ENCODE peak calls at places on chromosomes 5 and 9, in five cellular contexts. M is BJ, A is M059J, W is GM03348, Y is T1000. E is an unnamed sample.

GRCh38 chr9:120526493-120526892 is 53.5 kb downstream of the CDK5RAP2 start:
- DNase-seq in M (no peak), A (no peak), W (no peak), Y (no peak), E (no peak)

GRCh38 chr9:126061575-126061974 is 265.1 kb upstream of the MVB12B start:
- DNase-seq in M (no peak), A (no peak), W (no peak), Y (no peak), E (no peak)

GRCh38 chr5:51960617-51961115 is 577.4 kb downstream of the ISL1 start:
- DNase-seq in M (peak; percentile 3), A (peak; percentile 0), W (no peak), Y (no peak), E (no peak)

GRCh38 chr9:92315456-92315855 is 9.7 kb downstream of the NOL8 start:
- DNase-seq in M (no peak), A (no peak), W (no peak), Y (no peak), E (no peak)

GRCh38 chr9:36960575-36960955 is 73.5 kb downstream of the PAX5 start:
- DNase-seq in M (no peak), A (no peak), W (no peak), Y (no peak), E (no peak)

GRCh38 chr5:82862247-82862646 is 214.9 kb downstream of the TMEM167A start:
- DNase-seq in M (no peak), A (no peak), W (no peak), Y (no peak), E (no peak)

GRCh38 chr9:131776473-131776872 is 36.6 kb upstream of the RAPGEF1 start:
- DNase-seq in M (no peak), A (peak; percentile 53), W (peak; percentile 67), Y (peak; percentile 4), E (no peak)

GRCh38 chr5:177116631-177117373 is 16.8 kb upstream of the NSD1 start:
- DNase-seq in M (no peak), A (no peak), W (peak; percentile 96), Y (no peak), E (peak; percentile 56)

GRCh38 chr5:110590187-110590586 is 136.3 kb downstream of the TMEM232 start:
- DNase-seq in M (no peak), A (peak; percentile 9), W (peak; percentile 13), Y (no peak), E (no peak)

GRCh38 chr9:109574061-109574882 is 76.2 kb upstream of the PTPN3 start:
- DNase-seq in M (peak; percentile 9), A (peak; percentile 71), W (peak; percentile 74), Y (peak; percentile 4), E (no peak)

GRCh38 chr5:54794437-54794970 is 190.9 kb downstream of the ESM1 start:
- DNase-seq in M (no peak), A (no peak), W (no peak), Y (no peak), E (no peak)

GRCh38 chr9:111897831-111898144 is 1.2 kb downstream of the UGCG start:
- DNase-seq in M (no peak), A (no peak), W (no peak), Y (no peak), E (no peak)

GRCh38 chr5:56514246-56514645 is 281.1 kb upstream of the ANKRD55 start:
- DNase-seq in M (no peak), A (peak; percentile 63), W (no peak), Y (no peak), E (no peak)

GRCh38 chr5:61496406-61497307 is 164.6 kb downstream of the ZSWIM6 start:
- DNase-seq in M (no peak), A (peak; percentile 2), W (peak; percentile 3), Y (no peak), E (no peak)

GRCh38 chr9:69186841-69187611 is 12.9 kb downstream of the TJP2 start:
- DNase-seq in M (no peak), A (peak; percentile 41), W (peak; percentile 49), Y (no peak), E (no peak)

GRCh38 chr5:147180751-147181150 is 54.1 kb upstream of the STK32A start:
- DNase-seq in M (no peak), A (no peak), W (no peak), Y (no peak), E (no peak)

GRCh38 chr5:56588636-56589485 is 226.5 kb upstream of the MAP3K1 start:
- DNase-seq in M (no peak), A (no peak), W (no peak), Y (no peak), E (peak; percentile 62)

GRCh38 chr9:75053869-75054268 is 25.8 kb upstream of the CARNMT1 start:
- DNase-seq in M (no peak), A (no peak), W (no peak), Y (no peak), E (peak; percentile 12)

GRCh38 chr9:4315582-4316215 is 15.8 kb upstream of the GLIS3 start:
- DNase-seq in M (no peak), A (peak; percentile 76), W (peak; percentile 74), Y (peak; percentile 15), E (no peak)

GRCh38 chr5:72494700-72495124 is 12.5 kb downstream of the ZNF366 start:
- DNase-seq in M (no peak), A (no peak), W (peak; percentile 60), Y (no peak), E (no peak)

GRCh38 chr5:14790220-14790619 is 81.4 kb downstream of the ANKH start:
- DNase-seq in M (no peak), A (peak; percentile 5), W (no peak), Y (no peak), E (no peak)

GRCh38 chr9:2424564-2425153 is 196.9 kb upstream of the VLDLR start:
- DNase-seq in M (peak; percentile 70), A (peak; percentile 49), W (no peak), Y (no peak), E (no peak)

GRCh38 chr5:8683528-8683927 is 814.6 kb downstream of the MTRR start:
- DNase-seq in M (no peak), A (no peak), W (no peak), Y (no peak), E (no peak)

GRCh38 chr9:29928072-29928471 is 2354.8 kb upstream of the C9orf72 start:
- DNase-seq in M (no peak), A (no peak), W (no peak), Y (no peak), E (no peak)

GRCh38 chr9:108634164-108634563 is 221.6 kb downstream of the ACTL7B start:
- DNase-seq in M (no peak), A (peak; percentile 81), W (peak; percentile 13), Y (no peak), E (no peak)

GRCh38 chr5:81825237-81825636 is 74.3 kb upstream of the SSBP2 start:
- DNase-seq in M (peak; percentile 47), A (peak; percentile 98), W (peak; percentile 81), Y (peak; percentile 74), E (no peak)

GRCh38 chr9:127853312-127854168 is 918 bp downstream of the ENG start:
- DNase-seq in M (no peak), A (no peak), W (peak; percentile 68), Y (no peak), E (no peak)

GRCh38 chr5:169576181-169576598 is 7.4 kb upstream of the SPDL1 start:
- DNase-seq in M (peak; percentile 63), A (peak; percentile 86), W (peak; percentile 74), Y (no peak), E (no peak)

GRCh38 chr5:146296245-146296644 is 42.4 kb upstream of the POU4F3 start:
- DNase-seq in M (no peak), A (no peak), W (no peak), Y (no peak), E (no peak)

GRCh38 chr5:52784741-52785140 is 3.0 kb upstream of the ITGA1 start:
- DNase-seq in M (no peak), A (peak; percentile 64), W (no peak), Y (no peak), E (no peak)

GRCh38 chr5:96242536-96242935 is 190.5 kb downstream of the PCSK1 start:
- DNase-seq in M (no peak), A (peak; percentile 76), W (no peak), Y (no peak), E (no peak)

GRCh38 chr5:18566671-18567070 is 932.4 kb downstream of the TAF11L14 start:
- DNase-seq in M (no peak), A (no peak), W (no peak), Y (no peak), E (no peak)

GRCh38 chr5:33340195-33340594 is 100.6 kb upstream of the TARS1 start:
- DNase-seq in M (no peak), A (no peak), W (no peak), Y (no peak), E (no peak)